ENCODE peak calls at places on chromosomes 12 and 14, in six cellular contexts. Z is stimulated activated CD4-positive, alpha-beta T cell treated with anti-CD3 and anti-CD28 coated beads, Interleukin-4, amount 100 ng/mL, for 4 hours; T is neural crest cell; R is NCI-H345; X is ureter; G is CD8-positive, alpha-beta memory T cell. Y is an unnamed sample.

GRCh38 chr12:27052176-27052575 is 29.8 kb downstream of the MED21 start:
- DNase-seq in X (no peak), T (no peak), Z (no peak), G (no peak), R (no peak), Y (no peak)

GRCh38 chr14:26549571-26549970 is 48.3 kb downstream of the NOVA1 start:
- DNase-seq in X (no peak), T (no peak), Z (no peak), R (no peak), G (no peak), Y (no peak)

GRCh38 chr12:76158518-76159321 is 74.2 kb upstream of the NAP1L1 start:
- DNase-seq in G (peak; percentile 67), X (peak; percentile 52), R (no peak), Z (peak; percentile 62), T (peak; percentile 50), Y (no peak)

GRCh38 chr12:15754233-15754632 is 35.0 kb downstream of the EPS8 start:
- DNase-seq in X (no peak), T (no peak), G (no peak), R (no peak), Z (no peak), Y (no peak)

GRCh38 chr14:26204954-26205479 is 392.8 kb downstream of the NOVA1 start:
- DNase-seq in Z (no peak), R (no peak), T (peak; percentile 40), G (no peak), X (peak; percentile 45), Y (no peak)

GRCh38 chr12:109510196-109510595 is 32.8 kb downstream of the UBE3B start:
- DNase-seq in Z (no peak), G (no peak), X (no peak), R (peak; percentile 63), T (no peak), Y (no peak)

GRCh38 chr12:57755454-57756372 is 810 bp downstream of the MARCHF9 start:
- DNase-seq in R (no peak), Z (no peak), G (peak; percentile 73), T (no peak), X (no peak), Y (peak; percentile 30)

GRCh38 chr12:100427078-100427477 is 46.6 kb upstream of the NR1H4 start:
- DNase-seq in G (no peak), X (no peak), Z (no peak), T (no peak), R (no peak), Y (no peak)

GRCh38 chr14:106024983-106025604 is 498.7 kb downstream of the TMEM121 start:
- DNase-seq in R (no peak), G (no peak), T (no peak), X (no peak), Z (peak; percentile 56), Y (no peak)

GRCh38 chr12:22100952-22101748 is 55.1 kb downstream of the CMAS start:
- DNase-seq in T (peak; percentile 28), G (peak; percentile 61), R (peak; percentile 24), X (peak; percentile 50), Z (peak; percentile 16), Y (peak; percentile 60)

GRCh38 chr14:91399868-91400640 is 17.6 kb downstream of the CCDC88C start:
- DNase-seq in G (peak; percentile 66), Z (no peak), T (no peak), X (no peak), R (no peak), Y (no peak)

GRCh38 chr14:68589447-68590232 is 203.2 kb downstream of the ZFP36L1 start:
- DNase-seq in X (peak; percentile 69), G (no peak), R (no peak), T (no peak), Z (no peak), Y (no peak)

Y was measured in NCI-H774.